ENCODE peak calls at places on chromosomes 2 and 18, in four cellular contexts. Y is heart right ventricle; B is CD8-positive, alpha-beta T cell; A is cardiac muscle cell. R is an unnamed sample. For H3K4me1, the result is how much of the 10 kb centered on the place peaks cover.

GRCh38 chr18:75244336-75244735 is 33.7 kb downstream of the TSHZ1 start:
- DNase-seq in Y (peak), B (no peak), A (peak), R (no peak)

GRCh38 chr2:96470636-96471035 is 34.5 kb downstream of the NEURL3 start:
- DNase-seq in Y (peak), B (peak), A (peak), R (no peak)

GRCh38 chr2:130864830-130865229 is 28.1 kb downstream of the ARHGEF4 start:
- DNase-seq in Y (no peak), B (no peak), A (no peak), R (peak)

GRCh38 chr18:52237551-52237950 is 102.4 kb upstream of the DCC start:
- DNase-seq in Y (no peak), B (no peak), A (no peak), R (no peak)

GRCh38 chr18:22241806-22242440 is 72.5 kb downstream of the GATA6 start:
- DNase-seq in Y (no peak), B (no peak), A (no peak), R (no peak)

GRCh38 chr2:215439404-215439803 is 3.5 kb upstream of the FN1 start:
- DNase-seq in Y (no peak), B (no peak), A (no peak), R (no peak)

GRCh38 chr18:62763101-62763521 is 47.8 kb downstream of the PHLPP1 start:
- DNase-seq in Y (no peak), B (no peak), A (no peak), R (no peak)

GRCh38 chr2:38017836-38018235 is 58.1 kb downstream of the CYP1B1 start:
- DNase-seq in Y (no peak), B (no peak), A (no peak), R (no peak)

GRCh38 chr2:215777481-215778044 is 235.8 kb downstream of the MREG start:
- DNase-seq in Y (no peak), B (no peak), A (no peak), R (no peak)

GRCh38 chr2:219209818-219210571 is 3.4 kb downstream of the ZFAND2B start:
- DNase-seq in Y (no peak), B (no peak), A (no peak), R (no peak)

GRCh38 chr2:48313036-48313877 is 216.7 kb upstream of the STON1 start:
- DNase-seq in Y (no peak), B (no peak), A (no peak), R (no peak)

GRCh38 chr2:96207073-96207777 is 1.4 kb downstream of the STARD7 start:
- DNase-seq in Y (no peak), B (no peak), A (peak), R (no peak)

GRCh38 chr18:23114171-23114881 is 21.0 kb upstream of the CABLES1 start:
- DNase-seq in Y (no peak), B (no peak), A (peak), R (peak)

GRCh38 chr2:201808070-201808469 is 1.7 kb downstream of the CDK15 start:
- DNase-seq in Y (no peak), B (no peak), A (no peak), R (no peak)

GRCh38 chr2:9508934-9509333 is 34.6 kb downstream of the IAH1 start:
- DNase-seq in Y (no peak), B (no peak), A (peak), R (no peak)

GRCh38 chr2:156466739-156467405 is 30.7 kb downstream of the GPD2 start:
- DNase-seq in Y (no peak), B (no peak), A (no peak), R (peak)
- H3K27ac ChIP-seq in Y (peak), B (no peak), A (no peak), R (peak)

DNA sequence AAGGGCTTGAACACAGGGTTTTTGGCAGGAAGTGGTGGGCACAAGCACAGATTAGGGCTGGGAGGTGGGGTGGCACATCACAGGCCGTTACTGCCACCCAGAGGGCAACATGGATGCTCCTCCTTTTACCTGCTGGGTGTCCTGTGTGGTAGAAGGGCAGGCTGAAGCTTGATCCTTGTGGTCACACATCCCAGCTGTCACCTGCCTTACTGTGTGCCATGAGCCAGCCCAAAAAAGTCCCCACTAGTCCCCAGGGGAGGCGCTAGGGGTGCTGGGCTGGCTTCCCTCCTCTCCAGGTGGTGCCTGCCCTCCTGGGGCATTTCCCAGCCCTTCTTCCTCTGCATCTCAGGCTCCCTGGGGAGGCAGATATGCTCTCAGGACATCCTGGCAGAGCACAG is 50.5 kb upstream of the ALPP start:
- DNase-seq in Y (no peak), B (no peak), A (no peak), R (no peak)
- TF ChIP-seq CTCF in Y (no peak), B (no peak), A (no peak), R (no peak)

GRCh38 chr2:74390601-74391000 is 10.5 kb upstream of the DCTN1 start:
- DNase-seq in Y (no peak), B (no peak), A (no peak), R (no peak)
- H3K4me1 ChIP-seq in Y (under half), B (under half), A (under half), R (under half)

GRCh38 chr18:49849331-49850217 is 36.2 kb upstream of the ACAA2 start:
- DNase-seq in Y (no peak), B (no peak), A (no peak), R (peak)
- H3K27ac ChIP-seq in Y (no peak), B (no peak), A (no peak), R (peak)

GRCh38 chr2:223855426-223855825 is 18.0 kb upstream of the AP1S3 start:
- DNase-seq in Y (no peak), B (no peak), A (no peak), R (no peak)
- TF ChIP-seq CTCF in Y (no peak), B (no peak), A (no peak), R (no peak)

DNA sequence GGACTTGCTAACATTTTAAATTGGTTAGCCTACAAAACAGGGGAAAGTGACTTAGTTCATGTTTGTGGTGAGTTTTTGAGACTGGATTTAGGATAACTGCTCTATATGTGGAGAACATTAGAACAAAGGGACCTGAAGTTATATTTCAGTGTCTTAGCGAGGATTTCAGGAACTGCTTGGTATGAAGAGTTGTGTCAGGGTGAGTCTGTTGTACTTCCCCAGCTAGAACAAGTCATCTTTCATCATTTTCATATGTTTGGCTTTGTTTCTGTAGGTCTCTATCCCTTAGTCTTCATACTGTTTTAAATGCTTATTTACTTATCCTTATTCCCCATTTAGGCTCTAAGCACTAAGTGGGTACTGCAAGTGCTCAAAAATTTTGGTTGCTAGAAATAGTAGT is 41.9 kb downstream of the KCMF1 start:
- DNase-seq in Y (no peak), B (no peak), A (no peak), R (no peak)
- H3K4me1 ChIP-seq in Y (under half), B (under half), A (under half), R (under half)

R was measured in lung.